ENCODE peak calls at places on chromosomes 13 and 19, in nine cellular contexts. One of them, this sample, is unnamed.

GRCh38 chr19:12782424-12783225 is 7.3 kb upstream of the HOOK2 start:
- DNase-seq in upper lobe of right lung: peak
- DNase-seq in naive thymus-derived CD4-positive, alpha-beta T cell: peak
- DNase-seq in dorsolateral prefrontal cortex: peak
- DNase-seq in vagina: no peak
- DNase-seq in CD8-positive, alpha-beta memory T cell: no peak
- DNase-seq in CD4-positive, alpha-beta T cell: no peak
- DNase-seq in heart left ventricle: peak
- DNase-seq in iPS DF 6.9: no peak
- DNase-seq in this sample: no peak

GRCh38 chr13:34246511-34246910 is 428.6 kb downstream of the RFC3 start:
- DNase-seq in upper lobe of right lung: no peak
- DNase-seq in naive thymus-derived CD4-positive, alpha-beta T cell: no peak
- DNase-seq in dorsolateral prefrontal cortex: no peak
- DNase-seq in vagina: no peak
- DNase-seq in CD8-positive, alpha-beta memory T cell: no peak
- DNase-seq in CD4-positive, alpha-beta T cell: no peak
- DNase-seq in heart left ventricle: no peak
- DNase-seq in iPS DF 6.9: no peak
- DNase-seq in this sample: no peak

GRCh38 chr13:107466326-107466725 is 749.0 kb downstream of the LIG4 start:
- DNase-seq in upper lobe of right lung: no peak
- DNase-seq in naive thymus-derived CD4-positive, alpha-beta T cell: no peak
- DNase-seq in dorsolateral prefrontal cortex: no peak
- DNase-seq in vagina: no peak
- DNase-seq in CD8-positive, alpha-beta memory T cell: no peak
- DNase-seq in CD4-positive, alpha-beta T cell: no peak
- DNase-seq in heart left ventricle: no peak
- DNase-seq in iPS DF 6.9: no peak
- DNase-seq in this sample: no peak

GRCh38 chr13:39410089-39410901 is 192.7 kb downstream of the LHFPL6 start:
- DNase-seq in upper lobe of right lung: no peak
- DNase-seq in naive thymus-derived CD4-positive, alpha-beta T cell: no peak
- DNase-seq in dorsolateral prefrontal cortex: no peak
- DNase-seq in vagina: no peak
- DNase-seq in CD8-positive, alpha-beta memory T cell: no peak
- DNase-seq in CD4-positive, alpha-beta T cell: no peak
- DNase-seq in heart left ventricle: no peak
- DNase-seq in iPS DF 6.9: no peak
- DNase-seq in this sample: no peak

GRCh38 chr13:94362411-94362909 is 117.0 kb downstream of the DCT start:
- DNase-seq in upper lobe of right lung: no peak
- DNase-seq in naive thymus-derived CD4-positive, alpha-beta T cell: peak
- DNase-seq in dorsolateral prefrontal cortex: peak
- DNase-seq in vagina: peak
- DNase-seq in CD8-positive, alpha-beta memory T cell: peak
- DNase-seq in CD4-positive, alpha-beta T cell: peak
- DNase-seq in heart left ventricle: peak
- DNase-seq in iPS DF 6.9: peak
- DNase-seq in this sample: peak

GRCh38 chr13:93230466-93230865 is 3.9 kb downstream of the GPC6 start:
- DNase-seq in upper lobe of right lung: no peak
- DNase-seq in naive thymus-derived CD4-positive, alpha-beta T cell: no peak
- DNase-seq in dorsolateral prefrontal cortex: no peak
- DNase-seq in vagina: no peak
- DNase-seq in CD8-positive, alpha-beta memory T cell: no peak
- DNase-seq in CD4-positive, alpha-beta T cell: no peak
- DNase-seq in heart left ventricle: no peak
- DNase-seq in iPS DF 6.9: no peak
- DNase-seq in this sample: no peak

GRCh38 chr13:105213512-105213911 is 1322.0 kb downstream of the EFNB2 start:
- DNase-seq in upper lobe of right lung: no peak
- DNase-seq in naive thymus-derived CD4-positive, alpha-beta T cell: no peak
- DNase-seq in dorsolateral prefrontal cortex: no peak
- DNase-seq in vagina: no peak
- DNase-seq in CD8-positive, alpha-beta memory T cell: no peak
- DNase-seq in CD4-positive, alpha-beta T cell: no peak
- DNase-seq in heart left ventricle: no peak
- DNase-seq in iPS DF 6.9: no peak
- DNase-seq in this sample: no peak

GRCh38 chr19:4575267-4575793 is 15.8 kb upstream of the SEMA6B start:
- DNase-seq in upper lobe of right lung: no peak
- DNase-seq in naive thymus-derived CD4-positive, alpha-beta T cell: no peak
- DNase-seq in dorsolateral prefrontal cortex: no peak
- DNase-seq in vagina: no peak
- DNase-seq in CD8-positive, alpha-beta memory T cell: no peak
- DNase-seq in CD4-positive, alpha-beta T cell: no peak
- DNase-seq in heart left ventricle: peak
- DNase-seq in iPS DF 6.9: no peak
- DNase-seq in this sample: no peak

DNA sequence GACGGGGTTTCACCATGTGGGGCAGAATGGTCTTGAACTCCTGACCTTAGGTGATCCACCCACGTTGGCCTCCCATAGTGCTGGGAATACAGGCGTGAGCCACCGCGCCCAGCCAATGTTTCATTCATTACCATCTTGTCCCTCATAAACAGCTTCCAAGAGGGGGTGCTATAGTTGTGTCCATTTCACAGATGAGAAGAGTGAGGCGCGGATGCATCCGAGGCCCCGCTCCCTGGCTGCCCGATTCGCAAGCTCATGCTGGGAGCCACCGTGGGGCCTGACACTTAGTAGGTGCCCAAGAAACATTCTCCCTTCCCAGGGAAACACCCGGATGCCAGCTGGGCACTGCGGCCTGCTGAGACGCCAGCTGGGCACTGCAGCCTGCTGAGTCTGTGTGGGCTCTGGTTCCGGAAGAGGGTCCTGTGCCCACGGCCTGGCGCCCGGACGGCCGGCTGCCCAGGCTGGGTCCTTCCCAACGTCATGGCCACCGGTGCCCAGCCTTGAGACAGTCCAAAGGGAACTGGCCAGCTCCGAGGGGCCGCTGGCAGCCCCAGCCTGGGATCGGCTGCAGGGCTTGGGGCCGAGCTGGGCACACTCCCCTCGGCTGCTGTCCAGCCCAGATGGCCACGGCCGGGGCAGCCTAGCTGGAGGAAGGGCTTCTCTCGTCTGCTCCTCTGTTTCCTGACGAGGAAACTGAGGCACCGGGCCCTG is 54.7 kb downstream of the NFIC start:
- DNase-seq in upper lobe of right lung: no peak
- DNase-seq in naive thymus-derived CD4-positive, alpha-beta T cell: no peak
- DNase-seq in dorsolateral prefrontal cortex: no peak
- DNase-seq in vagina: no peak
- DNase-seq in CD8-positive, alpha-beta memory T cell: no peak
- DNase-seq in CD4-positive, alpha-beta T cell: no peak
- DNase-seq in heart left ventricle: no peak
- DNase-seq in iPS DF 6.9: no peak
- DNase-seq in this sample: no peak
- H3K27ac ChIP-seq in upper lobe of right lung: no peak
- H3K27ac ChIP-seq in naive thymus-derived CD4-positive, alpha-beta T cell: no peak
- H3K27ac ChIP-seq in dorsolateral prefrontal cortex: peak
- H3K27ac ChIP-seq in vagina: no peak
- H3K27ac ChIP-seq in CD8-positive, alpha-beta memory T cell: no peak
- H3K27ac ChIP-seq in CD4-positive, alpha-beta T cell: no peak
- H3K27ac ChIP-seq in heart left ventricle: no peak
- H3K27ac ChIP-seq in iPS DF 6.9: no peak
- H3K27ac ChIP-seq in this sample: no peak

GRCh38 chr19:38834104-38834490 is 2.5 kb upstream of the ECH1 start:
- DNase-seq in upper lobe of right lung: no peak
- DNase-seq in naive thymus-derived CD4-positive, alpha-beta T cell: no peak
- DNase-seq in dorsolateral prefrontal cortex: no peak
- DNase-seq in vagina: no peak
- DNase-seq in CD8-positive, alpha-beta memory T cell: no peak
- DNase-seq in CD4-positive, alpha-beta T cell: no peak
- DNase-seq in heart left ventricle: no peak
- DNase-seq in iPS DF 6.9: no peak
- DNase-seq in this sample: no peak
- H3K27ac ChIP-seq in upper lobe of right lung: no peak
- H3K27ac ChIP-seq in naive thymus-derived CD4-positive, alpha-beta T cell: no peak
- H3K27ac ChIP-seq in dorsolateral prefrontal cortex: no peak
- H3K27ac ChIP-seq in vagina: no peak
- H3K27ac ChIP-seq in CD8-positive, alpha-beta memory T cell: no peak
- H3K27ac ChIP-seq in CD4-positive, alpha-beta T cell: no peak
- H3K27ac ChIP-seq in heart left ventricle: no peak
- H3K27ac ChIP-seq in iPS DF 6.9: no peak
- H3K27ac ChIP-seq in this sample: no peak

GRCh38 chr19:50795665-50796073 is 5.5 kb downstream of the ACP4 start:
- DNase-seq in upper lobe of right lung: no peak
- DNase-seq in naive thymus-derived CD4-positive, alpha-beta T cell: no peak
- DNase-seq in dorsolateral prefrontal cortex: no peak
- DNase-seq in vagina: no peak
- DNase-seq in CD8-positive, alpha-beta memory T cell: no peak
- DNase-seq in CD4-positive, alpha-beta T cell: no peak
- DNase-seq in heart left ventricle: no peak
- DNase-seq in iPS DF 6.9: no peak
- DNase-seq in this sample: no peak

GRCh38 chr19:50796128-50796633 is 6.0 kb downstream of the ACP4 start:
- DNase-seq in upper lobe of right lung: no peak
- DNase-seq in naive thymus-derived CD4-positive, alpha-beta T cell: no peak
- DNase-seq in dorsolateral prefrontal cortex: no peak
- DNase-seq in vagina: no peak
- DNase-seq in CD8-positive, alpha-beta memory T cell: no peak
- DNase-seq in CD4-positive, alpha-beta T cell: no peak
- DNase-seq in heart left ventricle: no peak
- DNase-seq in iPS DF 6.9: no peak
- DNase-seq in this sample: no peak

GRCh38 chr19:50794074-50794777 is 4.0 kb downstream of the ACP4 start:
- DNase-seq in upper lobe of right lung: no peak
- DNase-seq in naive thymus-derived CD4-positive, alpha-beta T cell: no peak
- DNase-seq in dorsolateral prefrontal cortex: no peak
- DNase-seq in vagina: no peak
- DNase-seq in CD8-positive, alpha-beta memory T cell: no peak
- DNase-seq in CD4-positive, alpha-beta T cell: no peak
- DNase-seq in heart left ventricle: no peak
- DNase-seq in iPS DF 6.9: no peak
- DNase-seq in this sample: no peak

GRCh38 chr19:50793558-50794065 is 3.4 kb downstream of the ACP4 start:
- DNase-seq in upper lobe of right lung: no peak
- DNase-seq in naive thymus-derived CD4-positive, alpha-beta T cell: no peak
- DNase-seq in dorsolateral prefrontal cortex: no peak
- DNase-seq in vagina: no peak
- DNase-seq in CD8-positive, alpha-beta memory T cell: no peak
- DNase-seq in CD4-positive, alpha-beta T cell: no peak
- DNase-seq in heart left ventricle: no peak
- DNase-seq in iPS DF 6.9: no peak
- DNase-seq in this sample: no peak

DNA sequence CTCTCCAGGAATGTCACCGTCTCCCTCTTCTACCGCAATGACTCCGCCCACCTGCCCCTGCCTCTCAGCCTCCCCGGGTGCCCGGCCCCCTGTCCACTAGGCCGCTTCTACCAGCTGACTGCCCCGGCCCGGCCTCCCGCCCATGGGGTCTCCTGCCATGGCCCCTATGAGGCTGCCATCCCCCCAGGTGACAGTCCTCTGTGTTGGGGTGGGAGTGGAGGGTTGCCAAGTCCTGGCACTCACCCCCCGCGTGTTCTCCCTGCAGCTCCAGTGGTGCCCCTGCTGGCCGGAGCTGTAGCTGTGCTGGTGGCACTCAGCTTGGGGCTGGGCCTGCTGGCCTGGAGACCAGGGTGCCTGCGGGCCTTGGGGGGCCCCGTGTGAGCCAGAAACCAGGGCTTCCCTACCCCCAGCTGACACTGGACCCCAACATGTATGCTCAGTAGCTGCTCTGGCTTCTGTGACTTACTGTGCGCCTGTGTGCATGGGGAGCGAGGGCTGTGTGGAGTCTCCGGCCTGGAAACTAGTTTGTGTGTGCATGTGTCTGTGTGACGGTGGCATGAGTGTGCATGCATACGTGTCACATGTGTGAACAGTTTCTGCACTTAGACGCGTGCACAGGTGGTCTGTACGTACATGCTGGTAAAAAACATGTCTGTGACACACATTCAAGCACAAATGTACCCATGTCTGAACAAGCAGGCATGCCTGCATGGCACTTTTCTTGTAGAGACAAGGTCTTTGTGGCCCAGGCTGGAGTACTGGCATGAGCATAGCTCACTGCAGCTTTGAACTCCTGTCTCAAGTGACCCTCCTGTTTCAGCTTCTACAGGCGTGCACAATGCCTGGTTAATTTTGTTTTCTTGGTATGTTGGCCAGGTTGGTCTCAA is 4.8 kb downstream of the ACP4 start:
- DNase-seq in upper lobe of right lung: peak
- DNase-seq in naive thymus-derived CD4-positive, alpha-beta T cell: no peak
- DNase-seq in dorsolateral prefrontal cortex: no peak
- DNase-seq in vagina: no peak
- DNase-seq in CD8-positive, alpha-beta memory T cell: no peak
- DNase-seq in CD4-positive, alpha-beta T cell: no peak
- DNase-seq in heart left ventricle: no peak
- DNase-seq in iPS DF 6.9: no peak
- DNase-seq in this sample: no peak
- H3K27ac ChIP-seq in upper lobe of right lung: no peak
- H3K27ac ChIP-seq in naive thymus-derived CD4-positive, alpha-beta T cell: no peak
- H3K27ac ChIP-seq in dorsolateral prefrontal cortex: no peak
- H3K27ac ChIP-seq in vagina: no peak
- H3K27ac ChIP-seq in CD8-positive, alpha-beta memory T cell: no peak
- H3K27ac ChIP-seq in CD4-positive, alpha-beta T cell: no peak
- H3K27ac ChIP-seq in heart left ventricle: no peak
- H3K27ac ChIP-seq in iPS DF 6.9: no peak
- H3K27ac ChIP-seq in this sample: peak

GRCh38 chr19:41785653-41786052 is 10.7 kb upstream of the CEACAM3 start:
- DNase-seq in upper lobe of right lung: peak
- DNase-seq in naive thymus-derived CD4-positive, alpha-beta T cell: peak
- DNase-seq in dorsolateral prefrontal cortex: no peak
- DNase-seq in vagina: no peak
- DNase-seq in CD8-positive, alpha-beta memory T cell: peak
- DNase-seq in CD4-positive, alpha-beta T cell: peak
- DNase-seq in heart left ventricle: no peak
- DNase-seq in iPS DF 6.9: peak
- DNase-seq in this sample: peak

DNA sequence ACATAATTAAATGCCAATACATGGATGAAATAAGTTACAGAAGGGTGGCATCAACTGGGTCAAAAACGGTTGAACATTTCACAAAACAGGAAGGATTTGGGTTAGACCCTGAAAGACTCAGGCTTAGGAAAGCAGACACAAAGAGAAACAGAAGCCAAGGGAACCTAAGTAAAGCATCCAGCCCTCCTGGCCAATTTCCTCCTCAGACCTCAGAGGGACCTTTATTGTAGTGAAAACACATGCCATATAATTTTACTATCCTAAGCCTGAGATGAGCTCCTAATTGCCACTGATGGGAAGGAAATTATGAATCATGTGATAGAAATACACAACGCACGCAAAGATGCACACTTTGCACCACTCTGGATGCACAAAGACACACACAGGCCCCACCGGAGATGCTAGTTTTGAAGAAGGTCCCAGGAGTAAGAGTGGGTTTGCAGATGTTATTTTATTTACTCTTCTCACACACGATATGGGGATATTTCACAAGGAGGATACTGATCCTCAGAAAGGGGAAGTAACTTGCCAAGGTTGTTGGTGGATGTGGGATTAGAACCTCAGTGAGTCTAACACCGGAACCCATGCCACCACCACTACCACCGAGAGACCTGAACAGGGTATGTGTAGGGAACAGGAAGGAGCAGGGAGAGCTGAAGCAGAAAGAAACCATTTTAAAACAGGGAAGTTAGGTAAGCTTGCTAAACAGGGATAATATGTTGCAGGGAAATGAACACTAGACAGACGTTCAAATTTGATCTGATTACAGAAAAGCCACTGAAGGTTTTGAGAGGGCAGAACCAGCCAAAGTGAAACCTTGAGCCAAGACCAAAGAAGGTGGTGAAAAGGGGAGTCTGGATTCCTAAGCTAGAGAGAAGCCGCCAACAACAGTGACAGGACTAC is 11.8 kb upstream of the CEACAM3 start:
- DNase-seq in upper lobe of right lung: no peak
- DNase-seq in naive thymus-derived CD4-positive, alpha-beta T cell: no peak
- DNase-seq in dorsolateral prefrontal cortex: no peak
- DNase-seq in vagina: no peak
- DNase-seq in CD8-positive, alpha-beta memory T cell: no peak
- DNase-seq in CD4-positive, alpha-beta T cell: no peak
- DNase-seq in heart left ventricle: no peak
- DNase-seq in iPS DF 6.9: no peak
- DNase-seq in this sample: no peak
- H3K27ac ChIP-seq in upper lobe of right lung: peak
- H3K27ac ChIP-seq in naive thymus-derived CD4-positive, alpha-beta T cell: no peak
- H3K27ac ChIP-seq in dorsolateral prefrontal cortex: no peak
- H3K27ac ChIP-seq in vagina: no peak
- H3K27ac ChIP-seq in CD8-positive, alpha-beta memory T cell: no peak
- H3K27ac ChIP-seq in CD4-positive, alpha-beta T cell: no peak
- H3K27ac ChIP-seq in heart left ventricle: no peak
- H3K27ac ChIP-seq in iPS DF 6.9: no peak
- H3K27ac ChIP-seq in this sample: no peak